ENCODE peak calls at places on chromosomes 13 and 19, in five cellular contexts. W is NCI-H460, I is GM10248, N is neural crest cell, G is SK-N-SH. B is an unnamed sample.

GRCh38 chr19:39342647-39343305 is 555 bp downstream of the SAMD4B start:
- DNase-seq in W (no peak), N (no peak), I (no peak), G (peak; percentile 33), B (no peak)

GRCh38 chr19:34109596-34109995 is 62.7 kb upstream of the LSM14A start:
- DNase-seq in G (no peak), I (no peak), N (no peak), W (no peak), B (no peak)

GRCh38 chr19:47274071-47274890 is at the start of gene INAFM1:
- DNase-seq in W (peak; percentile 85), I (peak; percentile 97), G (peak; percentile 96), N (peak; percentile 99), B (peak; percentile 78)

GRCh38 chr13:102136735-102137296 is 265.0 kb downstream of the FGF14 start:
- DNase-seq in G (no peak), I (no peak), N (no peak), W (no peak), B (no peak)

GRCh38 chr13:113875429-113875815 is 11.5 kb upstream of the GAS6 start:
- DNase-seq in I (no peak), W (no peak), G (no peak), N (no peak), B (no peak)

GRCh38 chr19:6765738-6766356 is 1.4 kb downstream of the SH2D3A start:
- DNase-seq in G (no peak), W (no peak), I (no peak), N (no peak), B (no peak)

GRCh38 chr13:45851171-45851889 is at the start of gene SIAH3:
- DNase-seq in W (no peak), N (no peak), I (no peak), G (peak; percentile 52), B (no peak)

GRCh38 chr19:1880611-1881392 is 4.5 kb downstream of the ABHD17A start:
- DNase-seq in W (no peak), I (no peak), N (no peak), G (no peak), B (peak; percentile 7)

GRCh38 chr13:101649490-101650126 is 197.1 kb downstream of the ITGBL1 start:
- DNase-seq in G (no peak), W (peak; percentile 85), N (no peak), I (no peak), B (no peak)

GRCh38 chr13:99140831-99141230 is 59.8 kb upstream of the UBAC2 start:
- DNase-seq in G (no peak), I (no peak), N (no peak), W (no peak), B (no peak)

GRCh38 chr19:31533114-31533513 is 183.9 kb upstream of the TSHZ3 start:
- DNase-seq in W (no peak), I (no peak), G (no peak), N (no peak), B (no peak)

GRCh38 chr13:102726430-102726829 is 31.6 kb upstream of the METTL21C start:
- DNase-seq in N (no peak), G (no peak), W (no peak), I (no peak), B (no peak)

GRCh38 chr13:70386919-70387318 is 278.7 kb upstream of the KLHL1 start:
- DNase-seq in G (no peak), W (no peak), N (no peak), I (no peak), B (no peak)

GRCh38 chr19:21463449-21464105 is 41.8 kb upstream of the ZNF429 start:
- DNase-seq in W (no peak), G (peak; percentile 87), N (peak; percentile 49), I (peak; percentile 74), B (peak; percentile 77)

GRCh38 chr13:97946951-97947588 is 6.4 kb upstream of the IPO5 start:
- DNase-seq in G (no peak), N (no peak), W (no peak), I (no peak), B (peak; percentile 20)

GRCh38 chr13:113997845-113998751 is 24.2 kb upstream of the C13orf46 start:
- DNase-seq in W (no peak), I (no peak), G (peak; percentile 54), N (no peak), B (no peak)

GRCh38 chr13:67134322-67135129 is 95.6 kb downstream of the PCDH9 start:
- DNase-seq in I (no peak), W (no peak), G (no peak), N (no peak), B (no peak)

GRCh38 chr19:4715529-4716221 is 8.0 kb downstream of the DPP9 start:
- DNase-seq in N (no peak), G (peak; percentile 15), W (no peak), I (no peak), B (no peak)

GRCh38 chr19:48749571-48750198 is 2.8 kb downstream of the FUT1 start:
- DNase-seq in I (no peak), W (no peak), N (no peak), G (no peak), B (no peak)

GRCh38 chr19:1057185-1057857 is 9.6 kb upstream of the ARHGAP45 start:
- DNase-seq in I (no peak), N (no peak), W (peak; percentile 22), G (no peak), B (peak; percentile 82)

GRCh38 chr19:50705422-50706019 is 14.1 kb downstream of the SHANK1 start:
- DNase-seq in W (peak; percentile 52), I (peak; percentile 76), N (peak; percentile 39), G (peak; percentile 87), B (no peak)

GRCh38 chr13:46947425-46948191 is 50.8 kb upstream of the HTR2A start:
- DNase-seq in N (no peak), I (no peak), W (no peak), G (no peak), B (no peak)

GRCh38 chr19:15373644-15374043 is 5.9 kb downstream of the AKAP8 start:
- DNase-seq in W (no peak), I (no peak), G (peak; percentile 25), N (no peak), B (no peak)

GRCh38 chr13:25502551-25502950 is 130.8 kb downstream of the ATP8A2 start:
- DNase-seq in G (no peak), W (no peak), I (no peak), N (no peak), B (no peak)

GRCh38 chr13:94921181-94921580 is 208.8 kb upstream of the SOX21 start:
- DNase-seq in W (no peak), N (no peak), I (no peak), G (no peak), B (no peak)

GRCh38 chr19:38980583-38981374 is 5.2 kb upstream of the FBXO17 start:
- DNase-seq in W (no peak), N (no peak), G (no peak), I (no peak), B (no peak)

GRCh38 chr19:52635786-52636570 is 2.2 kb downstream of the ZNF83 start:
- DNase-seq in W (no peak), G (no peak), I (no peak), N (no peak), B (no peak)

GRCh38 chr19:45467115-45467455 is 711 bp upstream of the FOSB start:
- DNase-seq in N (no peak), G (no peak), I (no peak), W (no peak), B (no peak)

GRCh38 chr13:46778095-46778494 is 18.9 kb downstream of the ESD start:
- DNase-seq in N (no peak), W (no peak), G (no peak), I (no peak), B (no peak)

GRCh38 chr19:938233-938923 is 12.5 kb downstream of the ARID3A start:
- DNase-seq in I (no peak), N (no peak), W (no peak), G (no peak), B (no peak)

GRCh38 chr13:27403252-27403678 is 21.2 kb upstream of the GTF3A start:
- DNase-seq in N (no peak), G (no peak), W (no peak), I (no peak), B (no peak)

B was measured in 8988T.